ENCODE peak calls at places on chromosomes 3 and 15, in four cellular contexts. W, U, Z and A are unnamed samples.

GRCh38 chr15:101191242-101191641 is 60.6 kb downstream of the CHSY1 start:
- DNase-seq in W (no peak), U (peak), Z (no peak), A (no peak)

GRCh38 chr3:58010562-58010961 is 2.3 kb downstream of the FLNB start:
- DNase-seq in W (no peak), U (peak), Z (no peak), A (no peak)

GRCh38 chr3:78919021-78919755 is 848.6 kb downstream of the ROBO1 start:
- DNase-seq in W (no peak), U (peak), Z (no peak), A (peak)

GRCh38 chr3:140008693-140008980 is 73.7 kb downstream of the CLSTN2 start:
- DNase-seq in W (no peak), U (no peak), Z (no peak), A (no peak)

GRCh38 chr3:192772495-192772894 is 45.2 kb upstream of the FGF12 start:
- DNase-seq in W (no peak), U (peak), Z (no peak), A (peak)

GRCh38 chr15:25860885-25861866 is 2.0 kb downstream of the ATP10A start:
- DNase-seq in W (no peak), U (no peak), Z (no peak), A (no peak)

GRCh38 chr3:194740859-194741486 is 55.3 kb downstream of the FAM43A start:
- DNase-seq in W (peak), U (peak), Z (no peak), A (peak)

GRCh38 chr3:155560594-155560993 is 184.3 kb downstream of the PLCH1 start:
- DNase-seq in W (no peak), U (no peak), Z (no peak), A (peak)

GRCh38 chr3:184474907-184475306 is 86.7 kb upstream of the EPHB3 start:
- DNase-seq in W (no peak), U (no peak), Z (no peak), A (no peak)

GRCh38 chr3:45564172-45564571 is 30.4 kb upstream of the LIMD1 start:
- DNase-seq in W (no peak), U (no peak), Z (no peak), A (no peak)

GRCh38 chr15:73677146-73677607 is 7.0 kb upstream of the CD276 start:
- DNase-seq in W (peak), U (peak), Z (peak), A (peak)

GRCh38 chr3:136505676-136506075 is 246.5 kb downstream of the STAG1 start:
- DNase-seq in W (no peak), U (no peak), Z (no peak), A (no peak)

GRCh38 chr15:31338879-31339557 is 12.4 kb downstream of the KLF13 start:
- DNase-seq in W (peak), U (peak), Z (peak), A (no peak)

GRCh38 chr3:130688015-130688414 is 58.6 kb downstream of the PIK3R4 start:
- DNase-seq in W (no peak), U (no peak), Z (no peak), A (no peak)

GRCh38 chr3:183385698-183386590 is 42.5 kb downstream of the MCF2L2 start:
- DNase-seq in W (no peak), U (peak), Z (no peak), A (peak)

GRCh38 chr15:69854521-69855171 is 243.1 kb downstream of the TLE3 start:
- DNase-seq in W (no peak), U (peak), Z (no peak), A (no peak)

GRCh38 chr15:65829150-65829764 is 37.2 kb upstream of the DENND4A start:
- DNase-seq in W (no peak), U (peak), Z (no peak), A (peak)

GRCh38 chr3:124033360-124034015 is 41.6 kb upstream of the ROPN1 start:
- DNase-seq in W (peak), U (no peak), Z (no peak), A (no peak)

GRCh38 chr15:79431636-79432344 is at the start of gene MINAR1:
- DNase-seq in W (no peak), U (peak), Z (no peak), A (peak)

GRCh38 chr3:31225923-31226322 is 306.8 kb upstream of the STT3B start:
- DNase-seq in W (no peak), U (no peak), Z (no peak), A (no peak)

GRCh38 chr3:45957606-45958005 is 14.3 kb downstream of the CXCR6 start:
- DNase-seq in W (no peak), U (no peak), Z (no peak), A (no peak)

GRCh38 chr3:46664971-46665762 is 28.3 kb downstream of the ALS2CL start:
- DNase-seq in W (peak), U (peak), Z (no peak), A (no peak)

GRCh38 chr3:113743006-113743639 is 2.9 kb downstream of the NAA50 start:
- DNase-seq in W (no peak), U (no peak), Z (no peak), A (no peak)

GRCh38 chr3:86986666-86987420 is 4.1 kb downstream of the VGLL3 start:
- DNase-seq in W (no peak), U (peak), Z (no peak), A (peak)

GRCh38 chr15:93485922-93486327 is 396.9 kb upstream of the RGMA start:
- DNase-seq in W (no peak), U (no peak), Z (peak), A (no peak)

GRCh38 chr3:27043328-27043956 is 325.7 kb downstream of the NEK10 start:
- DNase-seq in W (no peak), U (no peak), Z (no peak), A (no peak)

GRCh38 chr3:46705022-46705530 is 3.9 kb downstream of the TMIE start:
- DNase-seq in W (peak), U (peak), Z (peak), A (peak)

GRCh38 chr3:164326714-164327113 is 751.6 kb downstream of the SI start:
- DNase-seq in W (no peak), U (no peak), Z (no peak), A (no peak)

GRCh38 chr3:30098656-30099454 is 507.5 kb upstream of the TGFBR2 start:
- DNase-seq in W (no peak), U (peak), Z (no peak), A (peak)

GRCh38 chr15:67914537-67915373 is 74.9 kb upstream of the RNU6-1 start:
- DNase-seq in W (peak), U (peak), Z (no peak), A (no peak)

GRCh38 chr3:7144696-7145308 is 283.9 kb downstream of the GRM7 start:
- DNase-seq in W (no peak), U (no peak), Z (no peak), A (peak)

GRCh38 chr3:31165399-31165860 is 271.0 kb upstream of the GADL1 start:
- DNase-seq in W (peak), U (peak), Z (no peak), A (peak)

GRCh38 chr3:190038050-190038631 is 82.6 kb downstream of the P3H2 start:
- DNase-seq in W (peak), U (peak), Z (peak), A (peak)

GRCh38 chr15:59197459-59197858 is 9.2 kb upstream of the LDHAL6B start:
- DNase-seq in W (no peak), U (no peak), Z (no peak), A (peak)

GRCh38 chr15:98861188-98861587 is 146.4 kb downstream of the PGPEP1L start:
- DNase-seq in W (no peak), U (no peak), Z (no peak), A (no peak)

GRCh38 chr3:120681506-120682038 is 467 bp downstream of the HGD start:
- DNase-seq in W (no peak), U (no peak), Z (no peak), A (no peak)

GRCh38 chr3:12878026-12878636 is 36.8 kb upstream of the RPL32 start:
- DNase-seq in W (no peak), U (no peak), Z (no peak), A (no peak)

DNA sequence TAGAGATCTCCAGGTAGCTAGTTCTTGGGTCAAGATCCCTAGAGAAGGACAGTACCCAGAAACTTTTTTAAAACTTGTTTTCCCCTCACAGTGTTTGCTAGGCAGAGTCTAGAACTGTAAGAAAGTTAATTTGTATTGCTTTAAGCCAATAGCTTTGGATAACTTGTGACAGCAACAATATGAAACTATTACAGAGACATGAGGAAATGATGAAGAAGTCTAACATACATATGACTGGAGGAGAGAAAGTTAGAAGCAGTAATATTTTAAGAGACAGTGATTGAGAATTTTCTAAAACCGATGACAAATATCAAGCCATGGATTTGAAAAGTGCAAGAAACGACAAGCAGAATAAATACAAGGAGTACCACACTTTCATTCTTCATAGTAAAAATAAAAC is 10.0 kb downstream of the HMG20A start:
- DNase-seq in W (no peak), U (no peak), Z (no peak), A (no peak)
- TF ChIP-seq CTCF in W (no peak), U (no peak), Z (no peak), A (no peak)

GRCh38 chr3:112078125-112079083 is 7.8 kb upstream of the C3orf52 start:
- DNase-seq in W (no peak), U (no peak), Z (no peak), A (peak)

GRCh38 chr3:112074006-112074405 is 12.2 kb upstream of the C3orf52 start:
- DNase-seq in W (no peak), U (peak), Z (no peak), A (peak)

GRCh38 chr3:112074616-112075497 is 11.3 kb upstream of the C3orf52 start:
- DNase-seq in W (peak), U (peak), Z (no peak), A (peak)
- H3K4me3 ChIP-seq in W (no peak), U (peak), Z (no peak), A (peak)

DNA sequence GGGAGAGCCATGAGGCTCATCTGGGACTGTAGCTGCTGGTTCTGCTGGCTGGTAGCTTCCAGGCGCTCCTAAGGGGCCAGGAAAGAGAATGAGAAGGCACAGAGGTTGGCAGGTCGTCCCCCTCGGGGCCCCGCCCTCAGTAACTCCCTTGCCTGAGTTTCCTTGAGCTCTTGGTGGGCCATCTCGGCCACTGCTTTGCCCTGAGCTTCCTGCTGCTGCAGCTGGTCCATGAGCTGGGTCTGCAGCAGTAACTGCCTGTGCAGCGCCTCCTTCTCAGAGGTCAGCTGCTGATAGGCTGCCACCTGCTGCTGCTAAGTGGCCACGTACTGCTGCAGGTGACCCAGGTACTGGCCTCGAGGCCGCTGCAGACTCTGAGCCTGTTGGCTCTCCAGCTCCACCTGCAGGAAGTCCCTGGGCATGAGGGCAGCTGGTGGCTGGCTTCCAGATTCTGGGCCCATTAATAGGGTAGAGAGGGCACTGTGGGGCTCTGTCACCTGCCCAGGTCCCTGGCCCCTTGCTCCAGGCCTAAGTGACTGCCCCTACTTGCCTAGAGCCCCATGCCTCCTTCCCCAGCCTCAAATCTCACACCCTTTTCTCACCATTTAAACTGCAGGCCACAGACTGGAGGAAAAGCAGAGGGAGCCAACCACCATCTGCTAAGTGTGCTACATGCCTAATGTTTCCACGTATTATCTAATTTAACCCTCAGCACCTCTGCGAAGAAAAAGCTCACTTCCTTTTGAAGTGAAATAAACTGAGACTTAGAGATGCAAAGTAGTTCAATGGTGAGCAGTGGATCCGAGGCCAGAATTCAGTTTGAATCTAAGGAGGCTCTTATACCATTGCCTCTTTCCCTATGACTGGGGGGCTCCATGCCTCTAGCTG is 10.8 kb upstream of the VPS33B start:
- DNase-seq in W (peak), U (no peak), Z (peak), A (peak)
- TF ChIP-seq CTCF in W (peak), U (peak), Z (peak), A (peak)

DNA sequence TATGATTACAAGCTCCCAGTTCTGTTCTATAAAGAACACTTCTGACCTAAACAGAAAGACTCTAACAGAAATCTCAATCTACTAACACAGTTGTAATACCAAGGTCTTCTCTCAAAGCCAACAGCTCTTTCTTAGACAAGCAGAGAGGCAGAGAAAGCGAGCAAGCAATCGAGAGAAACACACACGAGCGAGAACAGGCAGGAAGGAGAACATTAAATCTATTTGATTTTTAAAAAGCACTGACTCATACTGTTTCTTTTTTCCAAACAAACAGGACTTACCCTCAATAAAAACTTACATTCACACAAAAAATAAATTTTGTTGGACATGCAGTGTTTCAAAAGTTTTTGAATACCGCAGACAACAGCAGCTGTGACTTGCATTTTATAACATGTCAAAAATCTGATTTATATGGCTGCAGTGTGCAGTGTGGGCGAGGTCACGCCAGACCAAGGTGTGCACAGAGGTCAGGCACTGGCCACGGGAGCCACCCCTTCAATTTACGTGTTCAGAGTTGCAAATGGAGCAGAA is at the start of gene NRG4:
- DNase-seq in W (no peak), U (peak), Z (no peak), A (peak)
- H3K4me3 ChIP-seq in W (no peak), U (peak), Z (no peak), A (no peak)

DNA sequence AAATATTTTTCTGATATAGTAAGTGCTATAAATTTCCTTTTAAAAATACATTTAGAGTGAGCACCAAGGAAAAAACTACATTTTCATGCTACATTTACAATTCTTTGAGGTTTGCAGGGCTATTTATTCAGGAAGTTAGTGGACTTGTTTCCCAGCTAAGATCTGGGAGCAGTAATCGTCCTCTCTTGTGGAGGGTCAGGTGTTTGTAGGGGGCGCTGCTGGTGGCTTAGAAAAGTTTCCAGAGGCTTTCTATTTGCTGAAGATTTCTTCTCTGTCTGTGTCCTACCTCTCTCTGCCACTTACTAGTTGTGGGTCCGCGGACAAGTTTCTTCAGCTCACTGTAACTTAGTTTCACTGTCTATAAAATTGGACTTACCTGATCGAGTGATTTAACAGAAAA is 163.9 kb downstream of the PEX5L start:
- DNase-seq in W (no peak), U (no peak), Z (no peak), A (no peak)
- TF ChIP-seq CTCF in W (no peak), U (no peak), Z (no peak), A (no peak)

DNA sequence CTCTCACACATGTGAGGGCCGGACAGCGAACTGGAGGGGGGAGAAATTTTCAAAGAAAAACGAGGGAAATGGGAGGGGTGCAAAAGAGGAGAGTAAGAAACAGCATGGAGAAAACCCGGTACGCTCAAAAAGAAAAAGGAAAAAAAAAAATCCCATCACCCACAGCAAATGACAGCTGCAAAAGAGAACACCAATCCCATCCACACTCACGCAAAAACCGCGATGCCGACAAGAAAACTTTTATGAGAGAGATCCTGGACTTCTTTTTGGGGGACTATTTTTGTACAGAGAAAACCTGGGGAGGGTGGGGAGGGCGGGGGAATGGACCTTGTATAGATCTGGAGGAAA is 1.5 kb downstream of the SOX2 start:
- DNase-seq in W (no peak), U (no peak), Z (no peak), A (peak)
- H3K4me3 ChIP-seq in W (peak), U (no peak), Z (no peak), A (peak)

GRCh38 chr3:67864587-67865183 is 210.3 kb upstream of the SUCLG2 start:
- DNase-seq in W (no peak), U (no peak), Z (no peak), A (no peak)

GRCh38 chr3:67858492-67858891 is 204.1 kb upstream of the SUCLG2 start:
- DNase-seq in W (no peak), U (no peak), Z (no peak), A (no peak)

GRCh38 chr3:67863869-67864268 is 209.5 kb upstream of the SUCLG2 start:
- DNase-seq in W (no peak), U (peak), Z (no peak), A (peak)
- TF ChIP-seq CTCF in W (no peak), U (peak), Z (no peak), A (no peak)

DNA sequence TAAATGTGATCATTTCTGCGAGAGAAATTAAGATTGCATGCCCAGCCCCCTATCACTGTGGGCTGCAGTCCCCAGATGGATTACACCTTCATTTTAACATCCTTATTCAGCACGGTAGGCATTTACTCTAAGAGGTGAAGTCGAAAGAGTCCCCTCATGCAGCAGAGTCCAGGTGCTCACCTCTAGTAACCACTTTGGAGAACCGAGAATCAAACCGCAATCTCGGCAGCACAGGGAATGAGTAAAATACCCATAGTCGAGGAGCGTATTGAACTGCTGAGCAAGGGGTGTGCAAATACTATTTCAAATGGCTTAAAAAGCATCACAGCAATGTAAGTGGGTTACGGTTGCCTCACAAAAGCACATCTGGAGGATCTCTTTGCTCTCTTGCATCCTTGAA is 298.6 kb upstream of the ICE2 start:
- DNase-seq in W (no peak), U (no peak), Z (no peak), A (no peak)
- H3K4me3 ChIP-seq in W (no peak), U (no peak), Z (no peak), A (no peak)

GRCh38 chr3:170848294-170848917 is 21.6 kb downstream of the RPL22L1 start:
- DNase-seq in W (no peak), U (peak), Z (no peak), A (peak)
- TF ChIP-seq CTCF in W (peak), U (peak), Z (no peak), A (peak)